ENCODE peak calls at places on chromosomes 6 and 20, in four cellular contexts. D is GM12878, O is K562, E is H1. M is an unnamed sample.

GRCh38 chr6:131951576-131952230 is 531 bp upstream of the CCN2 start:
- DNase-seq in E (no peak), D (no peak), O (no peak), M (no peak)

GRCh38 chr6:125790403-125791150 is at the start of gene NCOA7:
- DNase-seq in E (no peak), O (peak; percentile 78), D (no peak), M (peak; percentile 74)

GRCh38 chr6:132205946-132206345 is 195.3 kb downstream of the MOXD1 start:
- DNase-seq in D (no peak), E (no peak), O (no peak), M (no peak)

GRCh38 chr20:32050851-32051556 is 1.0 kb upstream of the HCK start:
- DNase-seq in E (no peak), D (no peak), O (no peak), M (no peak)

GRCh38 chr6:35428421-35429149 is 23.6 kb upstream of the FANCE start:
- DNase-seq in E (no peak), D (no peak), O (no peak), M (no peak)

GRCh38 chr6:80174931-80175572 is 68.6 kb downstream of the BCKDHB start:
- DNase-seq in E (no peak), O (no peak), D (no peak), M (no peak)

GRCh38 chr6:154868143-154868594 is 126.9 kb upstream of the TIAM2 start:
- DNase-seq in O (peak; percentile 42), D (no peak), E (no peak), M (peak; percentile 70)

GRCh38 chr20:431012-431904 is 23.2 kb downstream of the RBCK1 start:
- DNase-seq in D (no peak), O (peak; percentile 29), E (no peak), M (peak; percentile 92)

GRCh38 chr6:52362443-52363221 is 681 bp downstream of the PAQR8 start:
- DNase-seq in D (no peak), O (peak; percentile 62), E (no peak), M (no peak)

DNA sequence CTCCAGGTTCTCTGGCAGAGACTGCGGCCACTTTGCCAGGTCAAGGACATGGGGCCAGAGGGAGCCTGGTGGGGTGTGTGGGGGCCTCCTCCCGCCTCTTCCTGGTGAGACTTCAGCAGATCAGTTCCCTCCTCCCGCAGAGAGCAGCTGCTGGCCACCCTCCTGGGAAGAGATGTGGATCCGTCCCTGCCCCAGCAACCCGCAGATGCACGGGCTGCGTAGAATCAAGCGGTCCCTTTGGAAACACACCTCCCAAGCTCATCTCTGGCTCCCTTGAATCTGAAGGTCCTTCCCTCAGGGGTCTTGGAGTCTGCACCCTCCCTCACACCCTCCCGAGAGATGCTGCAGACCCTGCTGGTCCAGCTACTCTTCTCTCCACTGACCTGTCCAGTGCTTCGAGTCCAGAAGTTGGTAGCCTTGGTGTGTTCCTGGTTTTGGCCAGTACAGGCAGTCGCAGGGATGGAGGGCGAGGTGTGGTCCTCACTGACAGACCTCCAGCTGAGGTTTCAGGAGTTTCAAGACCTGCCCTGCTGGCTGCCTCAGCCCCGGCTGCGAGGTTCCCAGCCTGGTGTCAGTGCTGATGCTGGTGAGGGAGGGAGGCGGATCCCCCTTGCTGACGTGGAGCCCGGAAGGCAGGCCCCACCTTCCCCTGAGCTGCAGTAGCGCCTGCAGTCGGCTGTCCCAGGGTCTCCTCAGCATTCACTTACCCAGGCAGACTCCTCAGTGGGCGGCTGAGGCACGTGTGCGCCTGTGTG is at the start of gene NPBWR2:
- DNase-seq in E (no peak), O (peak; percentile 54), D (no peak), M (no peak)
- TF ChIP-seq JUND in E (no peak), O (no peak), D (no peak), M (no peak)

GRCh38 chr6:147177286-147177685 is 26.9 kb upstream of the STXBP5 start:
- DNase-seq in D (no peak), E (no peak), O (no peak), M (no peak)
- TF ChIP-seq JUND in D (no peak), E (no peak), O (no peak), M (no peak)

GRCh38 chr6:31081872-31082271 is 30.5 kb downstream of the C6orf15 start:
- DNase-seq in D (no peak), O (no peak), E (no peak), M (no peak)
- TF ChIP-seq JUND in D (no peak), O (no peak), E (no peak), M (no peak)

GRCh38 chr6:51077967-51078518 is 259.4 kb downstream of the TFAP2B start:
- DNase-seq in O (no peak), D (no peak), E (no peak), M (no peak)
- TF ChIP-seq JUND in O (no peak), D (no peak), E (no peak), M (no peak)

DNA sequence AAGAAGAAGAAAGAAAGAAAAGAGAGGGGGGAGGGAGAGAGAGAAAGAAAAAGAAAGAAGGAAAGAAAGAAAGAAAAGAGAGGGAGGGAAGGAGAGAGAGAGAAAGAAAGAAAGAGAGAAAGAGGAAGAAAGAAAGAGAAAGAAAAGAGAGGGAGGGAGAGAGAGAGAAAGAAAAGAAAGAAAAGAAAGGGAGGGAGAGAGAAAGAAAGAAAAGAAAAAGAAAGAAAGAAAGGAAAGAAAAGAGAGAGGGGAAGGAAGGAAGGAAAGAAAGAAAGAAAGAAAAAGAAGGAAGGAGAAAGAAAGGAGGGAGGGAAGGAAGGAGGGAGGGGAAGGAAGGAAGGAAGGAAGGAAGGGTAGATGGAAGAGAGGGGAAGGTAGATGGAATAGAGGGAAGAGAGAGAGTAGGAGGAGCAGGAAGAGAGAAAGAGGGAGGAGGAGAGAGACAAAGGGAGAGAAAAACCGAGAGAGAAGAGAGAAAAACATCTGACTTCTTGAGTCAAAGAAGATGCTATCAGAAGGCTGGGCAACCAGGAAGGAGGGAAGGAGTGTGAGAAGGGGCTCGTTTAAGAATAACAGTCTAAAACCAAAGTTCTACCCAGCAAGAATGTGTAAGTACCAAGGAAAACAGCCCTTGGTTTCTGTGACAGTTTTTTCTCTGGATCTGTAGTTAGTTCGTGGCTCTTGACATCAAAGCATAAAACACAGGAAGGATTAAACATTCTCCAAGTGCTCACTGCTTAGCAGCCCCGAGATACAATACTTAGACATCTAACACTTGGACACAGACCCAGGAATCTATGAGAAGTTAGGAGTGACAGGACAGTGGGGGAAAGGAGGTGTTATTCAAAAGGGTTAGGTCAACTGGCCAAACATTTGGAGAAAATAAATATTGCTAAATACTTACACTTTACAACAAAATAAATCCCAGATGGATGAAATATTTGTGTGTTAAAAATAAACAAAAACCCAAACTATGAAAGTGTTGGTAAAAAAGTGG is 131.9 kb upstream of the STMND1 start:
- DNase-seq in O (no peak), D (no peak), E (no peak), M (no peak)
- TF ChIP-seq JUND in O (no peak), D (no peak), E (no peak), M (no peak)

GRCh38 chr6:23174781-23175361 is 605.5 kb downstream of the HDGFL1 start:
- DNase-seq in D (no peak), E (no peak), O (no peak), M (no peak)
- TF ChIP-seq JUND in D (no peak), E (no peak), O (no peak), M (no peak)

M was measured in T47D.